ENCODE peak calls at places on chromosomes 13 and 19, in seven cellular contexts. One of them, this sample, is unnamed.

GRCh38 chr19:611506-611869 is 21.8 kb downstream of the HCN2 start:
- DNase-seq in hepatocyte: no peak
- DNase-seq in tibial artery: no peak
- DNase-seq in body of pancreas: no peak
- DNase-seq in CD8-positive, alpha-beta memory T cell: peak; percentile 27
- DNase-seq in uterus: no peak
- DNase-seq in dorsolateral prefrontal cortex: no peak
- DNase-seq in this sample: no peak

GRCh38 chr13:87777395-87777794 is 106.2 kb downstream of the SLITRK5 start:
- DNase-seq in hepatocyte: no peak
- DNase-seq in tibial artery: no peak
- DNase-seq in body of pancreas: no peak
- DNase-seq in CD8-positive, alpha-beta memory T cell: no peak
- DNase-seq in uterus: no peak
- DNase-seq in dorsolateral prefrontal cortex: no peak
- DNase-seq in this sample: no peak

GRCh38 chr13:22047082-22047784 is 376.4 kb downstream of the FGF9 start:
- DNase-seq in hepatocyte: no peak
- DNase-seq in tibial artery: no peak
- DNase-seq in body of pancreas: no peak
- DNase-seq in CD8-positive, alpha-beta memory T cell: no peak
- DNase-seq in uterus: no peak
- DNase-seq in dorsolateral prefrontal cortex: no peak
- DNase-seq in this sample: no peak

GRCh38 chr13:51970251-51970793 is 40.9 kb downstream of the ATP7B start:
- DNase-seq in hepatocyte: no peak
- DNase-seq in tibial artery: no peak
- DNase-seq in body of pancreas: no peak
- DNase-seq in CD8-positive, alpha-beta memory T cell: no peak
- DNase-seq in uterus: no peak
- DNase-seq in dorsolateral prefrontal cortex: no peak
- DNase-seq in this sample: no peak

GRCh38 chr13:27997904-27998522 is 9.5 kb upstream of the URAD start:
- DNase-seq in hepatocyte: peak; percentile 72
- DNase-seq in tibial artery: no peak
- DNase-seq in body of pancreas: peak; percentile 68
- DNase-seq in CD8-positive, alpha-beta memory T cell: no peak
- DNase-seq in uterus: no peak
- DNase-seq in dorsolateral prefrontal cortex: no peak
- DNase-seq in this sample: no peak

GRCh38 chr19:30625947-30626346 is 253.8 kb downstream of the ZNF536 start:
- DNase-seq in hepatocyte: no peak
- DNase-seq in tibial artery: no peak
- DNase-seq in body of pancreas: no peak
- DNase-seq in CD8-positive, alpha-beta memory T cell: no peak
- DNase-seq in uterus: no peak
- DNase-seq in dorsolateral prefrontal cortex: no peak
- DNase-seq in this sample: no peak

GRCh38 chr13:30371649-30372265 is 50.5 kb upstream of the UBE2L5 start:
- DNase-seq in hepatocyte: peak; percentile 78
- DNase-seq in tibial artery: no peak
- DNase-seq in body of pancreas: peak; percentile 46
- DNase-seq in CD8-positive, alpha-beta memory T cell: peak; percentile 48
- DNase-seq in uterus: no peak
- DNase-seq in dorsolateral prefrontal cortex: no peak
- DNase-seq in this sample: no peak

GRCh38 chr19:44476559-44477408 is 23.5 kb downstream of the ZNF180 start:
- DNase-seq in hepatocyte: no peak
- DNase-seq in tibial artery: no peak
- DNase-seq in body of pancreas: no peak
- DNase-seq in CD8-positive, alpha-beta memory T cell: no peak
- DNase-seq in uterus: no peak
- DNase-seq in dorsolateral prefrontal cortex: no peak
- DNase-seq in this sample: no peak

GRCh38 chr19:29671393-29672076 is 6.3 kb downstream of the PLEKHF1 start:
- DNase-seq in hepatocyte: peak; percentile 76
- DNase-seq in tibial artery: peak; percentile 46
- DNase-seq in body of pancreas: peak; percentile 69
- DNase-seq in CD8-positive, alpha-beta memory T cell: peak; percentile 80
- DNase-seq in uterus: peak; percentile 57
- DNase-seq in dorsolateral prefrontal cortex: no peak
- DNase-seq in this sample: no peak

GRCh38 chr13:28560612-28561011 is 65.7 kb upstream of the FLT1 start:
- DNase-seq in hepatocyte: no peak
- DNase-seq in tibial artery: no peak
- DNase-seq in body of pancreas: no peak
- DNase-seq in CD8-positive, alpha-beta memory T cell: no peak
- DNase-seq in uterus: no peak
- DNase-seq in dorsolateral prefrontal cortex: no peak
- DNase-seq in this sample: no peak

GRCh38 chr19:16601378-16602052 is 26.5 kb downstream of the MED26 start:
- DNase-seq in hepatocyte: no peak
- DNase-seq in tibial artery: no peak
- DNase-seq in body of pancreas: no peak
- DNase-seq in CD8-positive, alpha-beta memory T cell: no peak
- DNase-seq in uterus: no peak
- DNase-seq in dorsolateral prefrontal cortex: no peak
- DNase-seq in this sample: no peak
- H3K27ac ChIP-seq in hepatocyte: no peak overlapping the region
- H3K27ac ChIP-seq in tibial artery: no peak overlapping the region
- H3K27ac ChIP-seq in body of pancreas: no peak overlapping the region
- H3K27ac ChIP-seq in CD8-positive, alpha-beta memory T cell: no peak overlapping the region
- H3K27ac ChIP-seq in uterus: no peak overlapping the region
- H3K27ac ChIP-seq in dorsolateral prefrontal cortex: no peak overlapping the region
- H3K27ac ChIP-seq in this sample: no peak overlapping the region

GRCh38 chr19:4707956-4708650 is 15.5 kb downstream of the DPP9 start:
- DNase-seq in hepatocyte: no peak
- DNase-seq in tibial artery: no peak
- DNase-seq in body of pancreas: peak; percentile 77
- DNase-seq in CD8-positive, alpha-beta memory T cell: no peak
- DNase-seq in uterus: peak; percentile 53
- DNase-seq in dorsolateral prefrontal cortex: no peak
- DNase-seq in this sample: no peak

GRCh38 chr19:4712771-4713170 is 10.9 kb downstream of the DPP9 start:
- DNase-seq in hepatocyte: no peak
- DNase-seq in tibial artery: no peak
- DNase-seq in body of pancreas: no peak
- DNase-seq in CD8-positive, alpha-beta memory T cell: no peak
- DNase-seq in uterus: no peak
- DNase-seq in dorsolateral prefrontal cortex: no peak
- DNase-seq in this sample: no peak

GRCh38 chr19:4709440-4710280 is 14.0 kb downstream of the DPP9 start:
- DNase-seq in hepatocyte: no peak
- DNase-seq in tibial artery: no peak
- DNase-seq in body of pancreas: peak; percentile 86
- DNase-seq in CD8-positive, alpha-beta memory T cell: no peak
- DNase-seq in uterus: no peak
- DNase-seq in dorsolateral prefrontal cortex: no peak
- DNase-seq in this sample: no peak

GRCh38 chr19:4711211-4711610 is 12.4 kb downstream of the DPP9 start:
- DNase-seq in hepatocyte: no peak
- DNase-seq in tibial artery: no peak
- DNase-seq in body of pancreas: no peak
- DNase-seq in CD8-positive, alpha-beta memory T cell: no peak
- DNase-seq in uterus: no peak
- DNase-seq in dorsolateral prefrontal cortex: no peak
- DNase-seq in this sample: no peak

DNA sequence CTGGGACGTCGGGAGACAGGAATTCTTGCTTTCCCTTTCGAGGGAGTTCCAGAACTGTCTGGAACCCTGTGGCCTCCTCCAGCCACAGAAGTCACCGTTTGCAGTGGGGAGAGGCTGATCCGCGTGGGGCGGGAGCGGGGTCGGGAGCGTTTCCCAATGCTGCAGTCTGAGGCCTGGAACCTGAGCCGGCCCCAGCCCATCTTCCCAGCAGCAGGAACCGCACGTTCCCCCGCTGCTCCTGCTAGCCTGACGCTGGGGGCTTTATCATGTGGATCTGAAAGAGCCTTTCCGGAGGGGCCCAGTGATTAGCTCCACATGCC is 13.4 kb downstream of the DPP9 start:
- DNase-seq in hepatocyte: no peak
- DNase-seq in tibial artery: no peak
- DNase-seq in body of pancreas: no peak
- DNase-seq in CD8-positive, alpha-beta memory T cell: no peak
- DNase-seq in uterus: no peak
- DNase-seq in dorsolateral prefrontal cortex: no peak
- DNase-seq in this sample: no peak
- H3K27ac ChIP-seq in hepatocyte: no peak overlapping the region
- H3K27ac ChIP-seq in tibial artery: peak overlapping the region; percentile 36
- H3K27ac ChIP-seq in body of pancreas: peak overlapping the region; percentile 83
- H3K27ac ChIP-seq in CD8-positive, alpha-beta memory T cell: no peak overlapping the region
- H3K27ac ChIP-seq in uterus: no peak overlapping the region
- H3K27ac ChIP-seq in dorsolateral prefrontal cortex: no peak overlapping the region
- H3K27ac ChIP-seq in this sample: no peak overlapping the region

GRCh38 chr19:45967246-45967645 is 6.4 kb downstream of the NOVA2 start:
- DNase-seq in hepatocyte: no peak
- DNase-seq in tibial artery: no peak
- DNase-seq in body of pancreas: no peak
- DNase-seq in CD8-positive, alpha-beta memory T cell: no peak
- DNase-seq in uterus: no peak
- DNase-seq in dorsolateral prefrontal cortex: no peak
- DNase-seq in this sample: no peak
- H3K27ac ChIP-seq in hepatocyte: no peak overlapping the region
- H3K27ac ChIP-seq in tibial artery: no peak overlapping the region
- H3K27ac ChIP-seq in body of pancreas: no peak overlapping the region
- H3K27ac ChIP-seq in CD8-positive, alpha-beta memory T cell: no peak overlapping the region
- H3K27ac ChIP-seq in uterus: no peak overlapping the region
- H3K27ac ChIP-seq in dorsolateral prefrontal cortex: no peak overlapping the region
- H3K27ac ChIP-seq in this sample: no peak overlapping the region

GRCh38 chr13:76942363-76942762 is 5.9 kb upstream of the ACOD1 start:
- DNase-seq in hepatocyte: no peak
- DNase-seq in tibial artery: no peak
- DNase-seq in body of pancreas: no peak
- DNase-seq in CD8-positive, alpha-beta memory T cell: no peak
- DNase-seq in uterus: no peak
- DNase-seq in dorsolateral prefrontal cortex: no peak
- DNase-seq in this sample: no peak
- H3K27ac ChIP-seq in hepatocyte: no peak overlapping the region
- H3K27ac ChIP-seq in tibial artery: no peak overlapping the region
- H3K27ac ChIP-seq in body of pancreas: no peak overlapping the region
- H3K27ac ChIP-seq in CD8-positive, alpha-beta memory T cell: no peak overlapping the region
- H3K27ac ChIP-seq in uterus: no peak overlapping the region
- H3K27ac ChIP-seq in dorsolateral prefrontal cortex: no peak overlapping the region
- H3K27ac ChIP-seq in this sample: no peak overlapping the region

DNA sequence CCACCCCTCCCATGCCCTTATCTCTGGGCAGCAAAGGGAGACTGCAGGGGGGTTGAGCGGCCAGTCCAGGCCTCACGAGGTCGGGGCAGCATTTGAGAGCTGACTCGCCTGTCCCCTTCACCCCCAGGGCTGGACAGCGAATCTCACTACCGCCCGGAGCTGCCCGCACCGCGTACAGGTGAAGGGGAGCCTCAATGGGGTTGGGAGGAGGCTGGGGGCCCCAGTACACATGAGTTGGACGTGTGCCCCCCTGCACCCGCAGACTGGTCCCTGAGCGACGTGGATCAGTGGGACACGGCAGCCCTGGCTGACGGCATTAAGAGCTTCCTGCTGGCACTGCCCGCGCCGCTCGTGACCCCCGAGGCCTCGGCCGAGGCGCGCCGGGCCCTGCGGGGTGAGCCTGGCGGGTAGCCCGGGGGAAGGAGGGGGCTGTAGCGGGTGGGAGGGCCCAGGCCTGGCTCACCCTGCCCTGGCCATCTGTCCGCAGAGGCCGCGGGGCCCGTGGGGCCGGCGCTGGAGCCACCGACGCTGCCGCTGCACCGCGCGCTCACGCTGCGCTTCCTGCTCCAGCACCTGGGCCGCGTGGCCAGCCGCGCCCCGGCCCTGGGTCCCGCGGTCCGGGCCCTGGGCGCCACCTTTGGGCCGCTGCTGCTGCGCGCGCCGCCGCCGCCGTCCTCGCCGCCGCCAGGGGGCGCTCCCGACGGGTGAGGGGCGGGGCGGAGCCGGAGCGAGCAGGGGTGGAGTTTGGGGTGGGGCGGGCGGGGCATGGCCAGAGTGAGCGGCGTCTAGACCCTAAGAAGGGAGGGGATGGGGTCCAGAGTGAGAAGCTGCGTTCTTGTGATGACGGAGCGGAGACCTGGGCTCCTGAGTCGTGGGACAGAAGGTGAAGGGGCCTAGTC is 8.1 kb downstream of the PIK3R2 start:
- DNase-seq in hepatocyte: peak; percentile 90
- DNase-seq in tibial artery: peak; percentile 58
- DNase-seq in body of pancreas: peak; percentile 68
- DNase-seq in CD8-positive, alpha-beta memory T cell: peak; percentile 78
- DNase-seq in uterus: peak; percentile 58
- DNase-seq in dorsolateral prefrontal cortex: no peak
- DNase-seq in this sample: peak; percentile 62
- H3K27ac ChIP-seq in hepatocyte: no peak overlapping the region
- H3K27ac ChIP-seq in tibial artery: peak overlapping the region; percentile 79
- H3K27ac ChIP-seq in body of pancreas: peak overlapping the region; percentile 52
- H3K27ac ChIP-seq in CD8-positive, alpha-beta memory T cell: peak overlapping the region; percentile 61
- H3K27ac ChIP-seq in uterus: peak overlapping the region; percentile 82
- H3K27ac ChIP-seq in dorsolateral prefrontal cortex: peak overlapping the region; percentile 85
- H3K27ac ChIP-seq in this sample: peak overlapping the region; percentile 68

GRCh38 chr13:37647038-37647650 is 48.6 kb upstream of the POSTN start:
- DNase-seq in hepatocyte: no peak
- DNase-seq in tibial artery: no peak
- DNase-seq in body of pancreas: no peak
- DNase-seq in CD8-positive, alpha-beta memory T cell: no peak
- DNase-seq in uterus: no peak
- DNase-seq in dorsolateral prefrontal cortex: no peak
- DNase-seq in this sample: no peak
- H3K27ac ChIP-seq in hepatocyte: no peak overlapping the region
- H3K27ac ChIP-seq in tibial artery: no peak overlapping the region
- H3K27ac ChIP-seq in body of pancreas: no peak overlapping the region
- H3K27ac ChIP-seq in CD8-positive, alpha-beta memory T cell: no peak overlapping the region
- H3K27ac ChIP-seq in uterus: no peak overlapping the region
- H3K27ac ChIP-seq in dorsolateral prefrontal cortex: no peak overlapping the region
- H3K27ac ChIP-seq in this sample: no peak overlapping the region

DNA sequence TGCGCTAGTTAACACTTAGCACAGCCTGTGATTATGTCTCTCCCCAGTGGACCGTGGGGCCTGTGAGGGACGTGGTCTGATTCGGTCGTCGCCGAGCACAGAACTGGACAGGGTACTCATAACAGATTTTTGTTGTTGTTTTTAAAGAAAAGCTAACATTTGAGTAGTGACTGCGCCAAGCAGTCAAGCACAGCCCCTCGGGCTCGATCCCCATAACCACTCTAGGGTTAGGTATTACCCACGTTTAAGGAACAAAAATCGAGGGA is 805 bp upstream of the PTOV1 start:
- DNase-seq in hepatocyte: no peak
- DNase-seq in tibial artery: no peak
- DNase-seq in body of pancreas: no peak
- DNase-seq in CD8-positive, alpha-beta memory T cell: no peak
- DNase-seq in uterus: peak; percentile 35
- DNase-seq in dorsolateral prefrontal cortex: no peak
- DNase-seq in this sample: no peak
- H3K27ac ChIP-seq in hepatocyte: peak overlapping the region; percentile 100
- H3K27ac ChIP-seq in tibial artery: peak overlapping the region; percentile 99
- H3K27ac ChIP-seq in body of pancreas: peak overlapping the region; percentile 93
- H3K27ac ChIP-seq in CD8-positive, alpha-beta memory T cell: peak overlapping the region; percentile 95
- H3K27ac ChIP-seq in uterus: peak overlapping the region; percentile 100
- H3K27ac ChIP-seq in dorsolateral prefrontal cortex: peak overlapping the region; percentile 99
- H3K27ac ChIP-seq in this sample: peak overlapping the region; percentile 100

This sample was measured in caudate nucleus.